ENCODE peak calls at places on chromosomes 4 and X, in five cellular contexts. One of them, this sample, is unnamed.

GRCh38 chr4:124913237-124913636 is 200.7 kb upstream of the ANKRD50 start:
- DNase-seq in transverse colon: no peak
- DNase-seq in K562: no peak
- DNase-seq in sigmoid colon: no peak
- DNase-seq in GM12878: no peak
- DNase-seq in this sample: no peak

GRCh38 chrX:96424007-96424406 is 260.6 kb upstream of the DIAPH2 start:
- DNase-seq in transverse colon: no peak
- DNase-seq in K562: no peak
- DNase-seq in sigmoid colon: no peak
- DNase-seq in GM12878: no peak
- DNase-seq in this sample: no peak

GRCh38 chr4:98521486-98521885 is 136.9 kb downstream of the TSPAN5 start:
- DNase-seq in transverse colon: no peak
- DNase-seq in K562: no peak
- DNase-seq in sigmoid colon: no peak
- DNase-seq in GM12878: no peak
- DNase-seq in this sample: no peak

GRCh38 chr4:142815834-142816233 is 30.3 kb downstream of the INPP4B start:
- DNase-seq in transverse colon: no peak
- DNase-seq in K562: no peak
- DNase-seq in sigmoid colon: no peak
- DNase-seq in GM12878: no peak
- DNase-seq in this sample: no peak

GRCh38 chrX:129930941-129931410 is 25.0 kb downstream of the UTP14A start:
- DNase-seq in transverse colon: no peak
- DNase-seq in K562: no peak
- DNase-seq in sigmoid colon: no peak
- DNase-seq in GM12878: no peak
- DNase-seq in this sample: no peak

GRCh38 chr4:164819366-164819765 is 57.6 kb upstream of the APELA start:
- DNase-seq in transverse colon: no peak
- DNase-seq in K562: no peak
- DNase-seq in sigmoid colon: no peak
- DNase-seq in GM12878: no peak
- DNase-seq in this sample: no peak

GRCh38 chr4:106690487-106690886 is 321.9 kb upstream of the GIMD1 start:
- DNase-seq in transverse colon: no peak
- DNase-seq in K562: no peak
- DNase-seq in sigmoid colon: no peak
- DNase-seq in GM12878: no peak
- DNase-seq in this sample: no peak

GRCh38 chr4:189656551-189657165 is 284.0 kb upstream of the FRG1 start:
- DNase-seq in transverse colon: no peak
- DNase-seq in K562: no peak
- DNase-seq in sigmoid colon: no peak
- DNase-seq in GM12878: no peak
- DNase-seq in this sample: no peak

GRCh38 chrX:1226249-1226648 is 13.8 kb upstream of the CRLF2 start:
- DNase-seq in transverse colon: no peak
- DNase-seq in K562: no peak
- DNase-seq in sigmoid colon: no peak
- DNase-seq in GM12878: no peak
- DNase-seq in this sample: no peak

GRCh38 chrX:1224954-1225353 is 12.5 kb upstream of the CRLF2 start:
- DNase-seq in transverse colon: no peak
- DNase-seq in K562: no peak
- DNase-seq in sigmoid colon: peak; percentile 5
- DNase-seq in GM12878: no peak
- DNase-seq in this sample: no peak

GRCh38 chrX:1222511-1223252 is 10.2 kb upstream of the CRLF2 start:
- DNase-seq in transverse colon: no peak
- DNase-seq in K562: no peak
- DNase-seq in sigmoid colon: peak; percentile 18
- DNase-seq in GM12878: no peak
- DNase-seq in this sample: no peak

GRCh38 chrX:1221296-1221845 is 8.9 kb upstream of the CRLF2 start:
- DNase-seq in transverse colon: no peak
- DNase-seq in K562: no peak
- DNase-seq in sigmoid colon: peak; percentile 12
- DNase-seq in GM12878: no peak
- DNase-seq in this sample: no peak

DNA sequence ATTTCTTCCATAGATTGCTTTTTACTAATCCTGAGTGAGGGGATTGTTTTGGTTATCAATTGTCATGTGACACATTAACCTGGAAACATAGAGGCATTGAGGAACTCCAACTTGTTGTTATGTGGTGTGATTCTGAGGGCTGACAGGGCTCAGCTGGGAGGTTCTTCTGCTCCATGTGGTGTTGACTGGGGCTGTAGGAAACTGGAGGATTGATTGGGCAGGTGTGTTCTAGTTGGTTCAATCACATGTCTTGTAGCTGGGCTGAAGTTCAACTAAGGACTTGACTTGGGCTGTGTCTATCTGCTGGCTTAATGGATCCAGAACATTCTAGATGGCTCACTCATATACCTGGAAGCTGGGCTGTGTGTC is 10.8 kb upstream of the CRLF2 start:
- DNase-seq in transverse colon: no peak
- DNase-seq in K562: no peak
- DNase-seq in sigmoid colon: no peak
- DNase-seq in GM12878: no peak
- DNase-seq in this sample: no peak
- TF ChIP-seq POLR2AphosphoS5 in transverse colon: no peak
- TF ChIP-seq POLR2AphosphoS5 in K562: no peak
- TF ChIP-seq POLR2AphosphoS5 in sigmoid colon: no peak
- TF ChIP-seq POLR2AphosphoS5 in GM12878: no peak
- TF ChIP-seq POLR2AphosphoS5 in this sample: no peak

DNA sequence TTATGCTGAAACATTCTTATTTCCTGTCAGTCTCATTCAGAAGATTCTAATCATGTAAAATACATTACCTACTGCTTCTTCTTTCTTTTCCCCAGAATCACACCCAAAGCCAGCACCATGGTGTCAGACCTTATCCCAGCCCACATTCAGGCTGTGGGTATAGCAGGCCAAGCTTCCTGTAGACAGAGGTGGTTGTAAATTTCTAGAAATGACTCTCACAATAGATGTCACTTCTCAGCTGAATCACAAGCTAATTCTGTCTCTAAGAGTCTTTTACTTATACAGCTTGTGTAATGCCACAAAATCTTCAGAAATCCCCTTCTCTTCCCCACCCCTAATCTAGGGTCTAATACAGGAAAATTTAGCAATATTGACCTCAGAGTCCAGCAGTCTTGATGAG is 239.6 kb downstream of the PARM1 start:
- DNase-seq in transverse colon: no peak
- DNase-seq in K562: no peak
- DNase-seq in sigmoid colon: no peak
- DNase-seq in GM12878: peak; percentile 38
- DNase-seq in this sample: no peak
- H3K27ac ChIP-seq in transverse colon: no peak overlapping the region
- H3K27ac ChIP-seq in K562: no peak overlapping the region
- H3K27ac ChIP-seq in sigmoid colon: no peak overlapping the region
- H3K27ac ChIP-seq in GM12878: no peak overlapping the region
- H3K27ac ChIP-seq in this sample: no peak overlapping the region

DNA sequence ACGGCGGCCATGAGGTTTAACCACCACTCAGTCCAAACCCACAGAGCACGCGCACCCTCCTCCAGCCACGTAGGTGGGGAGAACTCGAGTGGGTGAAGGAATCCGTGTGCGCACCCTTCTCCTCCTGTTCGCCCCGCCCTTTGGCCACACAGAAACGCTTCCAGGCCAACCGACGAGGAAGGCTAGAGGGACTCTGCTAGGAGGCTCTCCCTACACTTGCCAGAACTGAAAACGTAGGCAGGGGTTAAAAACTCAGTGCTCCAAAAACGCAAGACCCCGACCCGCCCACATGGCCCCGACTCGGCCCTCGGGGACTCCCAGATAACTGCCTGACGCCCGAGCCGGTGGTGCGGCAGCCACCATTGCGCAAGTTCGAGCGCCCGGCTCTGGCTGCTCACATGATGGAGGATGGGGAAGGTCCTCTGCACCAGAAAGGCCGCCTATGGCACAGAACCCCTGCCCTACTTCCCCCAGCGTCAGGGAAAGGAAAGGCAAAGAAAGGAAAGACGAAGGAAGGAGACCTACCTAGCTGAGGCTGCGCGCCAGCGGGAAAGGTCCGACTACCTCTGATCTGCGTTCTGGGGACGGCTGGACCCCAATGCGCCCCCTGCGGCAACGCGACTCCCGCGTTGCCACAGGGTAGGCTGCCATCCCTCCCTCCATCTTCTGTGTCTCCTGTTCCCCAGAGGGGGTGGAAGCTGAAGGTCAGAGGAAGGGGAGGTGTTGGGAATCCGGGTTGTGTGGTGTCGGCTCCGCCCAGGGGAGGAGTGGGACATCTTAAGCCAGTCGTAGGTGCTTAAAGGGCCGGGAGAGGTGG is 201.9 kb upstream of the AGTR2 start:
- DNase-seq in transverse colon: peak; percentile 58
- DNase-seq in K562: no peak
- DNase-seq in sigmoid colon: peak; percentile 82
- DNase-seq in GM12878: no peak
- DNase-seq in this sample: no peak
- TF ChIP-seq POLR2AphosphoS5 in transverse colon: peak; percentile 70
- TF ChIP-seq POLR2AphosphoS5 in K562: no peak
- TF ChIP-seq POLR2AphosphoS5 in sigmoid colon: peak; percentile 66
- TF ChIP-seq POLR2AphosphoS5 in GM12878: no peak
- TF ChIP-seq POLR2AphosphoS5 in this sample: peak; percentile 65

GRCh38 chr4:176276710-176277109 is 7.7 kb upstream of the ASB5 start:
- DNase-seq in transverse colon: no peak
- DNase-seq in K562: no peak
- DNase-seq in sigmoid colon: no peak
- DNase-seq in GM12878: no peak
- DNase-seq in this sample: no peak

GRCh38 chr4:176271749-176272148 is 2.7 kb upstream of the ASB5 start:
- DNase-seq in transverse colon: no peak
- DNase-seq in K562: no peak
- DNase-seq in sigmoid colon: no peak
- DNase-seq in GM12878: no peak
- DNase-seq in this sample: no peak

GRCh38 chr4:176272799-176273198 is 3.8 kb upstream of the ASB5 start:
- DNase-seq in transverse colon: no peak
- DNase-seq in K562: no peak
- DNase-seq in sigmoid colon: no peak
- DNase-seq in GM12878: no peak
- DNase-seq in this sample: no peak

GRCh38 chr4:176273741-176274140 is 4.7 kb upstream of the ASB5 start:
- DNase-seq in transverse colon: no peak
- DNase-seq in K562: no peak
- DNase-seq in sigmoid colon: no peak
- DNase-seq in GM12878: no peak
- DNase-seq in this sample: no peak

GRCh38 chr4:176274441-176274840 is 5.4 kb upstream of the ASB5 start:
- DNase-seq in transverse colon: no peak
- DNase-seq in K562: no peak
- DNase-seq in sigmoid colon: no peak
- DNase-seq in GM12878: no peak
- DNase-seq in this sample: no peak
- H3K27ac ChIP-seq in transverse colon: no peak overlapping the region
- H3K27ac ChIP-seq in K562: no peak overlapping the region
- H3K27ac ChIP-seq in sigmoid colon: peak overlapping the region; percentile 42
- H3K27ac ChIP-seq in GM12878: no peak overlapping the region
- H3K27ac ChIP-seq in this sample: no peak overlapping the region

DNA sequence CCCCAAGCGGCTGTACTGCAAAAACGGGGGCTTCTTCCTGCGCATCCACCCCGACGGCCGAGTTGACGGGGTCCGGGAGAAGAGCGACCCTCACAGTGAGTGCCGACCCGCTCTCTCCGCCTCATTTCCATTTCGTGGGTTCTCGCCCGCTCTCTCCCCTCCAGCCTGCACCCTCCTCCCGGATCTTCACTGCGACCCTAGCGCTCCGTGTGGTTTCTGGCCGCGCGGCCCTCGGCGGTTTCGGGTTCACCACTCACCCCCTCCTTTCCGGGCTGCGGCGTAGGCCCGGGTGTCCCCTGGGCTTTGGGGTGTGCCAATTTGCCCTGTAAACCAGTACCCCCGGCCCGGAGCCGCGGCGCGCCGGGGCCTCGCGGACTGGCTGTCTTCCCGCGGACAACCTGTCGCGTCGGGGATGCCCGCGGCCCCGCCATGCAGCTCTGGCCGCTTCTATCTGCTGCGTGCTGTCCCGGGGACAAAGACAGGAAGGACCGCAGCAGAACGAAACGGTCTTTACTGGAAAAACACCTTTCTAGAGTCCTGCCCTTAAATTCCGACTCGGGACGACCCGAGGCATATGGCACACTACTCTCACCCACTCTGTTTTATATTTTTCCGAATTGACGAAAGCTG is 742 bp downstream of the FGF2 start:
- DNase-seq in transverse colon: peak; percentile 49
- DNase-seq in K562: peak; percentile 65
- DNase-seq in sigmoid colon: peak; percentile 73
- DNase-seq in GM12878: peak; percentile 8
- DNase-seq in this sample: no peak
- TF ChIP-seq POLR2AphosphoS5 in transverse colon: no peak
- TF ChIP-seq POLR2AphosphoS5 in K562: peak; percentile 20
- TF ChIP-seq POLR2AphosphoS5 in sigmoid colon: no peak
- TF ChIP-seq POLR2AphosphoS5 in GM12878: no peak
- TF ChIP-seq POLR2AphosphoS5 in this sample: no peak

DNA sequence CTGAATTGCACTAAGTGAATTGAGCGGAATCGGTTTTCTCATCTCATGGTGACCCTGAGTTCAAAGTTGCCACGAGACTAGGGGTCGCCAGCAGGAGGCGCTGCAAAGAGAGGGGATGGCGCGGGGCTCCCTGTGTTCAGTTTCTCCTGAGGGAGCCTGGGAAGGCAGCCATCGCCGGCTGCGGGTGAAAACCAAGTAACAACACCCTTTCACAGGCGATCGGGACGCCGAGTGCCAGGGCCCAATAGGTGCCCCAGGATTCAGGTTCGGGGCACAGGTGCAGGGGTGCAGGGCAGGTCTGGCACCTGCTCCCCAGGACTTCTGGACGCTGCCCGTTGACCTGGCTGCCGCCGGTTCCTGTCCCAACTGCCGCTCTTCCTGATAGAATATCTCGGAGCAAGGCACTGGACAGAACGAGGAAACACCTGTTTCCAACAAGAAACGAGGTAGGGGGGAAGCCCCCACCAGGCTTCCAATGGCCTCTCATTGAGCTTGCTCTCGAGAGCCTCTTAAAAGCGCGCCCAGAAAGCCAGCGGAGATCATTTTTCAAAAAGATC is 1.1 kb upstream of the FGF16 start:
- DNase-seq in transverse colon: peak; percentile 10
- DNase-seq in K562: no peak
- DNase-seq in sigmoid colon: no peak
- DNase-seq in GM12878: no peak
- DNase-seq in this sample: no peak
- H3K27ac ChIP-seq in transverse colon: no peak overlapping the region
- H3K27ac ChIP-seq in K562: no peak overlapping the region
- H3K27ac ChIP-seq in sigmoid colon: no peak overlapping the region
- H3K27ac ChIP-seq in GM12878: no peak overlapping the region
- H3K27ac ChIP-seq in this sample: no peak overlapping the region

This sample was measured in Panc1.